ENCODE peak calls at places on chromosome 4, in nine cellular contexts. One of them, this sample, is unnamed.

GRCh38 chr4:125370478-125370877 is 55.7 kb downstream of the FAT4 start:
- DNase-seq in dorsolateral prefrontal cortex: no peak
- DNase-seq in fibroblast of mammary gland: no peak
- DNase-seq in mucosa of descending colon: no peak
- DNase-seq in neuronal stem cell: no peak
- DNase-seq in ovary: no peak
- DNase-seq in breast epithelium: no peak
- DNase-seq in spleen: no peak
- DNase-seq in A673: no peak
- DNase-seq in this sample: no peak

GRCh38 chr4:26404597-26405323 is 83.9 kb downstream of the RBPJ start:
- DNase-seq in dorsolateral prefrontal cortex: no peak
- DNase-seq in fibroblast of mammary gland: no peak
- DNase-seq in mucosa of descending colon: no peak
- DNase-seq in neuronal stem cell: no peak
- DNase-seq in ovary: no peak
- DNase-seq in breast epithelium: no peak
- DNase-seq in spleen: no peak
- DNase-seq in A673: peak; percentile 38
- DNase-seq in this sample: no peak

GRCh38 chr4:175309041-175309440 is 390.9 kb downstream of the ADAM29 start:
- DNase-seq in dorsolateral prefrontal cortex: no peak
- DNase-seq in fibroblast of mammary gland: peak; percentile 39
- DNase-seq in mucosa of descending colon: no peak
- DNase-seq in neuronal stem cell: no peak
- DNase-seq in ovary: no peak
- DNase-seq in breast epithelium: no peak
- DNase-seq in spleen: no peak
- DNase-seq in A673: no peak
- DNase-seq in this sample: peak; percentile 4

GRCh38 chr4:7784131-7784870 is 155.4 kb downstream of the AFAP1 start:
- DNase-seq in dorsolateral prefrontal cortex: no peak
- DNase-seq in fibroblast of mammary gland: no peak
- DNase-seq in mucosa of descending colon: no peak
- DNase-seq in neuronal stem cell: no peak
- DNase-seq in ovary: no peak
- DNase-seq in breast epithelium: no peak
- DNase-seq in spleen: peak; percentile 57
- DNase-seq in A673: no peak
- DNase-seq in this sample: no peak

GRCh38 chr4:61805979-61806378 is 605.9 kb downstream of the ADGRL3 start:
- DNase-seq in dorsolateral prefrontal cortex: no peak
- DNase-seq in fibroblast of mammary gland: no peak
- DNase-seq in mucosa of descending colon: no peak
- DNase-seq in neuronal stem cell: no peak
- DNase-seq in ovary: no peak
- DNase-seq in breast epithelium: no peak
- DNase-seq in spleen: no peak
- DNase-seq in A673: no peak
- DNase-seq in this sample: peak; percentile 27

GRCh38 chr4:53653484-53654053 is 62.3 kb upstream of the LNX1 start:
- DNase-seq in dorsolateral prefrontal cortex: no peak
- DNase-seq in fibroblast of mammary gland: peak; percentile 35
- DNase-seq in mucosa of descending colon: peak; percentile 58
- DNase-seq in neuronal stem cell: no peak
- DNase-seq in ovary: no peak
- DNase-seq in breast epithelium: peak; percentile 62
- DNase-seq in spleen: no peak
- DNase-seq in A673: no peak
- DNase-seq in this sample: peak; percentile 12

GRCh38 chr4:74161676-74162450 is 3.9 kb downstream of the MTHFD2L start:
- DNase-seq in dorsolateral prefrontal cortex: no peak
- DNase-seq in fibroblast of mammary gland: peak; percentile 26
- DNase-seq in mucosa of descending colon: no peak
- DNase-seq in neuronal stem cell: no peak
- DNase-seq in ovary: no peak
- DNase-seq in breast epithelium: no peak
- DNase-seq in spleen: no peak
- DNase-seq in A673: no peak
- DNase-seq in this sample: no peak

GRCh38 chr4:14023036-14023435 is 395.5 kb upstream of the BOD1L1 start:
- DNase-seq in dorsolateral prefrontal cortex: no peak
- DNase-seq in fibroblast of mammary gland: peak; percentile 57
- DNase-seq in mucosa of descending colon: no peak
- DNase-seq in neuronal stem cell: no peak
- DNase-seq in ovary: no peak
- DNase-seq in breast epithelium: no peak
- DNase-seq in spleen: no peak
- DNase-seq in A673: no peak
- DNase-seq in this sample: peak; percentile 4

GRCh38 chr4:97153042-97153441 is 990.2 kb downstream of the STPG2 start:
- DNase-seq in dorsolateral prefrontal cortex: no peak
- DNase-seq in fibroblast of mammary gland: no peak
- DNase-seq in mucosa of descending colon: no peak
- DNase-seq in neuronal stem cell: no peak
- DNase-seq in ovary: no peak
- DNase-seq in breast epithelium: no peak
- DNase-seq in spleen: no peak
- DNase-seq in A673: peak; percentile 0
- DNase-seq in this sample: peak; percentile 54

GRCh38 chr4:3010998-3011397 is 47.6 kb downstream of the GRK4 start:
- DNase-seq in dorsolateral prefrontal cortex: no peak
- DNase-seq in fibroblast of mammary gland: peak; percentile 91
- DNase-seq in mucosa of descending colon: no peak
- DNase-seq in neuronal stem cell: no peak
- DNase-seq in ovary: no peak
- DNase-seq in breast epithelium: no peak
- DNase-seq in spleen: no peak
- DNase-seq in A673: no peak
- DNase-seq in this sample: peak; percentile 91

GRCh38 chr4:76624271-76624681 is 189.2 kb downstream of the SHROOM3 start:
- DNase-seq in dorsolateral prefrontal cortex: no peak
- DNase-seq in fibroblast of mammary gland: peak; percentile 94
- DNase-seq in mucosa of descending colon: no peak
- DNase-seq in neuronal stem cell: peak; percentile 26
- DNase-seq in ovary: peak; percentile 63
- DNase-seq in breast epithelium: peak; percentile 71
- DNase-seq in spleen: no peak
- DNase-seq in A673: no peak
- DNase-seq in this sample: peak; percentile 75

GRCh38 chr4:8541981-8542715 is 38.0 kb upstream of the GPR78 start:
- DNase-seq in dorsolateral prefrontal cortex: no peak
- DNase-seq in fibroblast of mammary gland: no peak
- DNase-seq in mucosa of descending colon: no peak
- DNase-seq in neuronal stem cell: no peak
- DNase-seq in ovary: no peak
- DNase-seq in breast epithelium: no peak
- DNase-seq in spleen: peak; percentile 62
- DNase-seq in A673: no peak
- DNase-seq in this sample: no peak

GRCh38 chr4:75769044-75769443 is 44.7 kb downstream of the USO1 start:
- DNase-seq in dorsolateral prefrontal cortex: no peak
- DNase-seq in fibroblast of mammary gland: peak; percentile 6
- DNase-seq in mucosa of descending colon: no peak
- DNase-seq in neuronal stem cell: no peak
- DNase-seq in ovary: no peak
- DNase-seq in breast epithelium: no peak
- DNase-seq in spleen: no peak
- DNase-seq in A673: no peak
- DNase-seq in this sample: no peak

GRCh38 chr4:110357521-110357920 is 118.4 kb upstream of the ENPEP start:
- DNase-seq in dorsolateral prefrontal cortex: no peak
- DNase-seq in fibroblast of mammary gland: peak; percentile 42
- DNase-seq in mucosa of descending colon: no peak
- DNase-seq in neuronal stem cell: no peak
- DNase-seq in ovary: no peak
- DNase-seq in breast epithelium: no peak
- DNase-seq in spleen: no peak
- DNase-seq in A673: no peak
- DNase-seq in this sample: no peak

GRCh38 chr4:122163301-122163700 is 11.2 kb downstream of the BLTP1 start:
- DNase-seq in dorsolateral prefrontal cortex: no peak
- DNase-seq in fibroblast of mammary gland: no peak
- DNase-seq in mucosa of descending colon: no peak
- DNase-seq in neuronal stem cell: no peak
- DNase-seq in ovary: no peak
- DNase-seq in breast epithelium: no peak
- DNase-seq in spleen: no peak
- DNase-seq in A673: no peak
- DNase-seq in this sample: no peak

GRCh38 chr4:16521156-16521915 is 295.1 kb upstream of the TAPT1 start:
- DNase-seq in dorsolateral prefrontal cortex: no peak
- DNase-seq in fibroblast of mammary gland: no peak
- DNase-seq in mucosa of descending colon: no peak
- DNase-seq in neuronal stem cell: no peak
- DNase-seq in ovary: no peak
- DNase-seq in breast epithelium: no peak
- DNase-seq in spleen: no peak
- DNase-seq in A673: no peak
- DNase-seq in this sample: no peak

GRCh38 chr4:102675142-102675541 is 85.6 kb downstream of the MANBA start:
- DNase-seq in dorsolateral prefrontal cortex: no peak
- DNase-seq in fibroblast of mammary gland: no peak
- DNase-seq in mucosa of descending colon: no peak
- DNase-seq in neuronal stem cell: no peak
- DNase-seq in ovary: no peak
- DNase-seq in breast epithelium: no peak
- DNase-seq in spleen: no peak
- DNase-seq in A673: no peak
- DNase-seq in this sample: no peak

DNA sequence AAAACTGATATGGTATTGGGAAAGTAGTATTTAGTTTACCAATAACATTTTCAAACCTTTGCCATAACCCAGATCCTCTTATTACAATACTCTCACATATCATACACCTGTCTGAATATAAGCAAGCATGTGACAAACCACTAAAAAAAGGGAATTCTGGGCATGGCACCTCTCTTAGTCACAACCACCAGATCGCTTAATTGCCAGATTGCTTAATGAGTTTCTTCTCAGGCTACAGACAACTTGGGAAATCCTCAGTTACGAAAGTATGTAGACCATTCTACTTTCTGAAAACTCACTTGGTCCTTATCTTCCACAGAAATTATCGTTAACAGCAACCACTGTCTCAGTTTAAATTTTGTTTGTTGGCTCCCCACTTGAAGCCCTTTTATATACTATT is 2.1 kb downstream of the NAF1 start:
- DNase-seq in dorsolateral prefrontal cortex: no peak
- DNase-seq in fibroblast of mammary gland: peak; percentile 26
- DNase-seq in mucosa of descending colon: no peak
- DNase-seq in neuronal stem cell: no peak
- DNase-seq in ovary: no peak
- DNase-seq in breast epithelium: no peak
- DNase-seq in spleen: no peak
- DNase-seq in A673: peak; percentile 15
- DNase-seq in this sample: peak; percentile 85
- H3K4me3 ChIP-seq in dorsolateral prefrontal cortex: peak overlapping the region; percentile 95
- H3K4me3 ChIP-seq in fibroblast of mammary gland: peak overlapping the region; percentile 86
- H3K4me3 ChIP-seq in mucosa of descending colon: no peak overlapping the region
- H3K4me3 ChIP-seq in neuronal stem cell: no peak overlapping the region
- H3K4me3 ChIP-seq in ovary: peak overlapping the region; percentile 60
- H3K4me3 ChIP-seq in breast epithelium: no peak overlapping the region
- H3K4me3 ChIP-seq in spleen: no peak overlapping the region
- H3K4me3 ChIP-seq in A673: peak overlapping the region; percentile 90
- H3K4me3 ChIP-seq in this sample: peak overlapping the region; percentile 96

DNA sequence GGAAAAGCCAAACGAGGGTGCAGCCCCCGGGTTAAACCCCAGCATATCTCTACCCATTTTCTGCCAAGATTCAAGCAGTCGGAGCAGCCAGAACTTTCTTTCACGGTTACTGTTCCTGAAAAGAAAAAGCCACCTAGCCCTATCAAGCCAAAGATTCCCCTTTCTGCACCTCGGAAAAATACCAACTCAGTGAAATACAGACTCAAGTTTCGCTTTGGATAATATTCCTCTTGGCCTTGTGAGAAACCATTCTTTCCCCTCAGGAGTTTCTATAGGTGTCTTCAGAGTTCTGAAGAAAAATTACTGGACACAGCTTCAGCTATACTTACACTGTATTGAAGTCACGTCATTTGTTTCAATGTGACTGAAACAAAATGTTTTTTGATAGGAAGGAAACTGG is 20.0 kb downstream of the FGF5 start:
- DNase-seq in dorsolateral prefrontal cortex: no peak
- DNase-seq in fibroblast of mammary gland: no peak
- DNase-seq in mucosa of descending colon: no peak
- DNase-seq in neuronal stem cell: no peak
- DNase-seq in ovary: no peak
- DNase-seq in breast epithelium: no peak
- DNase-seq in spleen: no peak
- DNase-seq in A673: no peak
- DNase-seq in this sample: no peak
- H3K4me3 ChIP-seq in dorsolateral prefrontal cortex: no peak overlapping the region
- H3K4me3 ChIP-seq in fibroblast of mammary gland: no peak overlapping the region
- H3K4me3 ChIP-seq in mucosa of descending colon: no peak overlapping the region
- H3K4me3 ChIP-seq in neuronal stem cell: no peak overlapping the region
- H3K4me3 ChIP-seq in ovary: no peak overlapping the region
- H3K4me3 ChIP-seq in breast epithelium: no peak overlapping the region
- H3K4me3 ChIP-seq in spleen: no peak overlapping the region
- H3K4me3 ChIP-seq in A673: no peak overlapping the region
- H3K4me3 ChIP-seq in this sample: no peak overlapping the region

GRCh38 chr4:105686571-105686970 is 21.9 kb downstream of the INTS12 start:
- DNase-seq in dorsolateral prefrontal cortex: no peak
- DNase-seq in fibroblast of mammary gland: no peak
- DNase-seq in mucosa of descending colon: no peak
- DNase-seq in neuronal stem cell: no peak
- DNase-seq in ovary: no peak
- DNase-seq in breast epithelium: no peak
- DNase-seq in spleen: no peak
- DNase-seq in A673: no peak
- DNase-seq in this sample: no peak
- H3K4me3 ChIP-seq in dorsolateral prefrontal cortex: no peak overlapping the region
- H3K4me3 ChIP-seq in fibroblast of mammary gland: no peak overlapping the region
- H3K4me3 ChIP-seq in mucosa of descending colon: no peak overlapping the region
- H3K4me3 ChIP-seq in neuronal stem cell: no peak overlapping the region
- H3K4me3 ChIP-seq in ovary: no peak overlapping the region
- H3K4me3 ChIP-seq in breast epithelium: no peak overlapping the region
- H3K4me3 ChIP-seq in spleen: no peak overlapping the region
- H3K4me3 ChIP-seq in A673: no peak overlapping the region
- H3K4me3 ChIP-seq in this sample: no peak overlapping the region

DNA sequence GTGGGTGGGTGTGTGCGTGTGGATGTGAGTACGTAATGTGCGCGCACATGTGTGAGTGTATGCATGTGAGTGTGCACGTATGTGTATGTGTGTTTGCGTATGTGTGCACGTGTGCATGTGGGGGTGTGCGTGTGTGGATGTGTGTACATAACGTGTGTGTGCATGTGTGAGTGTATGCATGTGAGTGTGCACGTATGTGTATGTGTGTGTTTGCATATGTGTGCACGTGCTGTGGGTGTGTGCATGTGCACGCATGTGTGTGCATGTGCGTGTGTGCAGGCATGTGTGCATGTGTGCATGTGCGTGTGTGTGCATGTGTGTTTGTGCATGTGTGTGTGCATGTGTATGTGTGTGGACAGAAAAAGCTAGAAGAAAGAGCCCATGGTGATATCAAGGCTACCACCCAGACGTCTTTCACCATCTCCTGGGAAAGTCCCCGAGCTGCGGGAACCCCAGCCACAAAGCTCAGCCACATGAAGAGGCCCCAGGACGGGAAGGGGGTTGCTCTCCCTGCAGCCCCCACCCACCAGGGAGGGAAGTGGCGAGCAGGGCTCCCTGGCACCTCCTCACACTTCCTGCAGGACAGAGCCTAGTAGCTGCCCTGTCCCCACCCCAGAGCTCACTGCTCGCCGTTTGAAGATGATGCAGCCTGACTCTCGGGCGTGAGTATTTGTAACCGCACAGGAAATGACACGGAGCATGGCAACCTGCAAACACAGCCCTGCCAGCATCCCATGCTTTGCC is 108.3 kb downstream of the DCTD start:
- DNase-seq in dorsolateral prefrontal cortex: no peak
- DNase-seq in fibroblast of mammary gland: no peak
- DNase-seq in mucosa of descending colon: no peak
- DNase-seq in neuronal stem cell: no peak
- DNase-seq in ovary: no peak
- DNase-seq in breast epithelium: no peak
- DNase-seq in spleen: no peak
- DNase-seq in A673: no peak
- DNase-seq in this sample: peak; percentile 60
- H3K4me3 ChIP-seq in dorsolateral prefrontal cortex: no peak overlapping the region
- H3K4me3 ChIP-seq in fibroblast of mammary gland: no peak overlapping the region
- H3K4me3 ChIP-seq in mucosa of descending colon: no peak overlapping the region
- H3K4me3 ChIP-seq in neuronal stem cell: peak overlapping the region; percentile 70
- H3K4me3 ChIP-seq in ovary: no peak overlapping the region
- H3K4me3 ChIP-seq in breast epithelium: no peak overlapping the region
- H3K4me3 ChIP-seq in spleen: no peak overlapping the region
- H3K4me3 ChIP-seq in A673: no peak overlapping the region
- H3K4me3 ChIP-seq in this sample: no peak overlapping the region